ENCODE peak calls at places on chromosome 20, in ten cellular contexts. T, L, J, H, M, E, W, U, B and C are unnamed samples.
A peak's percentile ranks its signal among the peaks of the same experiment; 100 is the strongest.

GRCh38 chr20:46814366-46815232 is 80.0 kb upstream of the EYA2 start:
- DNase-seq in T (peak; percentile 70), L (no peak), J (no peak), H (no peak), M (no peak), E (peak; percentile 59), W (peak; percentile 45), U (no peak), B (no peak), C (no peak)

GRCh38 chr20:38751360-38751976 is 3.2 kb downstream of the ACTR5 start:
- DNase-seq in T (peak; percentile 47), L (peak; percentile 31), J (no peak), H (peak; percentile 56), M (peak; percentile 28), E (no peak), W (no peak), U (no peak), B (no peak), C (no peak)

GRCh38 chr20:57659131-57659788 is 39.0 kb upstream of the ZBP1 start:
- DNase-seq in T (no peak), L (no peak), J (peak; percentile 13), H (no peak), M (no peak), E (no peak), W (peak; percentile 34), U (peak; percentile 1), B (no peak), C (peak; percentile 4)

GRCh38 chr20:25054995-25055629 is 2.8 kb downstream of the ACSS1 start:
- DNase-seq in T (no peak), L (no peak), J (no peak), H (peak; percentile 7), M (no peak), E (no peak), W (no peak), U (no peak), B (peak; percentile 20), C (no peak)

GRCh38 chr20:41177636-41178035 is 40.3 kb downstream of the PLCG1 start:
- DNase-seq in T (peak; percentile 87), L (peak; percentile 8), J (peak; percentile 16), H (no peak), M (no peak), E (no peak), W (peak; percentile 60), U (no peak), B (no peak), C (no peak)

GRCh38 chr20:2156666-2157624 is 55.3 kb downstream of the STK35 start:
- DNase-seq in T (peak; percentile 74), L (no peak), J (no peak), H (no peak), M (no peak), E (no peak), W (no peak), U (no peak), B (no peak), C (no peak)

GRCh38 chr20:20712004-20712473 is 405 bp downstream of the RALGAPA2 start:
- DNase-seq in T (no peak), L (no peak), J (no peak), H (no peak), M (peak; percentile 12), E (peak; percentile 43), W (peak; percentile 56), U (peak; percentile 6), B (peak; percentile 31), C (no peak)

GRCh38 chr20:45337367-45338120 is 10.7 kb downstream of the SDC4 start:
- DNase-seq in T (peak; percentile 98), L (no peak), J (no peak), H (no peak), M (no peak), E (peak; percentile 63), W (peak; percentile 65), U (no peak), B (peak; percentile 57), C (no peak)

GRCh38 chr20:10758446-10758845 is 84.6 kb upstream of the JAG1 start:
- DNase-seq in T (no peak), L (no peak), J (no peak), H (no peak), M (no peak), E (no peak), W (no peak), U (no peak), B (no peak), C (no peak)

GRCh38 chr20:4905612-4906011 is 95.7 kb downstream of the SLC23A2 start:
- DNase-seq in T (no peak), L (no peak), J (no peak), H (no peak), M (no peak), E (no peak), W (no peak), U (no peak), B (no peak), C (no peak)